ENCODE peak calls at places on chromosomes 2 and 18, in nine cellular contexts. S is astrocyte of the spinal cord, A is ACHN, V is SW480, K is retina, F is GM12864, C is GM23338, G is left cardiac atrium, M is WTC11. U is an unnamed sample.

GRCh38 chr18:3354506-3354905 is 92.6 kb downstream of the MYL12B start:
- DNase-seq in S (no peak), V (no peak), C (no peak), K (no peak), G (no peak), A (no peak), M (no peak), F (no peak), U (no peak)

GRCh38 chr2:138059967-138060635 is 95.8 kb downstream of the HNMT start:
- DNase-seq in F (no peak), G (peak; percentile 76), C (no peak), A (no peak), K (no peak), M (no peak), S (peak; percentile 57), V (no peak), U (peak; percentile 28)

GRCh38 chr2:148948865-148949264 is 73.8 kb downstream of the KIF5C start:
- DNase-seq in C (no peak), K (no peak), A (no peak), M (no peak), S (no peak), G (no peak), V (no peak), F (no peak), U (no peak)

GRCh38 chr2:170375192-170375591 is 197.2 kb downstream of the MYO3B start:
- DNase-seq in C (no peak), M (no peak), S (no peak), F (no peak), A (no peak), V (no peak), K (no peak), G (no peak), U (no peak)

GRCh38 chr2:102975996-102976636 is 214.3 kb downstream of the TMEM182 start:
- DNase-seq in M (peak; percentile 64), V (peak; percentile 36), G (no peak), S (peak; percentile 20), F (no peak), A (peak; percentile 69), K (peak; percentile 66), C (peak; percentile 84), U (no peak)

GRCh38 chr2:224594840-224595239 is 9.7 kb upstream of the CUL3 start:
- DNase-seq in A (no peak), K (no peak), C (no peak), M (no peak), S (no peak), V (no peak), F (no peak), G (no peak), U (no peak)

GRCh38 chr2:144389151-144389929 is 130.6 kb downstream of the ZEB2 start:
- DNase-seq in A (no peak), K (no peak), C (peak; percentile 70), S (no peak), V (no peak), F (no peak), G (peak; percentile 32), M (peak; percentile 61), U (peak; percentile 41)

GRCh38 chr2:218733615-218734021 is 23.0 kb downstream of the TTLL4 start:
- DNase-seq in S (peak; percentile 40), M (no peak), G (peak; percentile 52), V (no peak), K (no peak), C (no peak), A (peak; percentile 19), F (peak; percentile 46), U (peak; percentile 61)

GRCh38 chr2:30690126-30690561 is 117.1 kb downstream of the CAPN13 start:
- DNase-seq in S (no peak), F (no peak), A (no peak), C (no peak), G (no peak), V (no peak), K (no peak), M (no peak), U (no peak)

GRCh38 chr18:22165603-22166069 is 3.8 kb upstream of the GATA6 start:
- DNase-seq in K (peak; percentile 61), C (no peak), S (no peak), A (no peak), F (no peak), V (no peak), M (no peak), G (no peak), U (no peak)

GRCh38 chr2:84077504-84077903 is 381.6 kb downstream of the SUCLG1 start:
- DNase-seq in F (no peak), M (peak; percentile 16), V (peak; percentile 36), A (peak; percentile 56), S (no peak), C (peak; percentile 71), K (no peak), G (no peak), U (no peak)

GRCh38 chr2:197279997-197280756 is 30.4 kb downstream of the ANKRD44 start:
- DNase-seq in C (no peak), G (no peak), S (peak; percentile 45), A (no peak), V (no peak), M (no peak), K (peak; percentile 50), F (no peak), U (no peak)

GRCh38 chr18:51321696-51322095 is 124.2 kb upstream of the MEX3C start:
- DNase-seq in F (no peak), V (no peak), S (no peak), A (no peak), C (peak; percentile 22), G (no peak), M (no peak), K (no peak), U (no peak)

GRCh38 chr2:116948258-116948657 is 866.2 kb upstream of the DDX18 start:
- DNase-seq in V (no peak), A (no peak), G (no peak), S (no peak), C (no peak), M (no peak), F (no peak), K (no peak), U (no peak)

GRCh38 chr18:8750954-8751415 is 45.6 kb downstream of the MTCL1 start:
- DNase-seq in F (no peak), G (no peak), S (peak; percentile 88), M (no peak), K (no peak), V (no peak), C (no peak), A (no peak), U (no peak)

GRCh38 chr2:26631815-26632214 is 9.4 kb downstream of the CIB4 start:
- DNase-seq in S (no peak), V (no peak), M (no peak), A (no peak), K (no peak), G (no peak), C (no peak), F (no peak), U (no peak)

GRCh38 chr2:222690564-222691200 is 19.2 kb downstream of the MOGAT1 start:
- DNase-seq in K (peak; percentile 73), G (peak; percentile 80), M (peak; percentile 83), A (peak; percentile 86), F (peak; percentile 42), S (peak; percentile 71), C (peak; percentile 94), V (peak; percentile 59), U (peak; percentile 75)

GRCh38 chr2:36562973-36563532 is 34.9 kb downstream of the FEZ2 start:
- DNase-seq in C (no peak), F (no peak), A (no peak), M (no peak), G (no peak), S (no peak), V (no peak), K (no peak), U (no peak)

GRCh38 chr2:241372376-241372992 is 16.4 kb downstream of the FARP2 start:
- DNase-seq in A (no peak), G (no peak), S (no peak), K (no peak), M (no peak), F (no peak), C (no peak), V (no peak), U (no peak)

GRCh38 chr18:80009661-80010550 is 21.5 kb upstream of the TXNL4A start:
- DNase-seq in S (peak; percentile 96), V (no peak), G (peak; percentile 83), A (peak; percentile 94), F (no peak), M (no peak), K (no peak), C (no peak), U (peak; percentile 55)

GRCh38 chr18:66013976-66014375 is 263.2 kb downstream of the CDH7 start:
- DNase-seq in V (no peak), K (no peak), G (no peak), C (no peak), F (no peak), S (peak; percentile 2), M (no peak), A (no peak), U (no peak)

GRCh38 chr18:55551227-55551626 is 36.8 kb downstream of the TCF4 start:
- DNase-seq in G (no peak), S (no peak), C (no peak), F (no peak), V (no peak), K (no peak), M (no peak), A (no peak), U (no peak)

GRCh38 chr18:45677408-45677807 is 46.6 kb upstream of the SLC14A1 start:
- DNase-seq in V (no peak), K (peak; percentile 35), M (no peak), F (no peak), S (no peak), G (no peak), C (no peak), A (no peak), U (no peak)

GRCh38 chr2:235024951-235025773 is 73.3 kb downstream of the SH3BP4 start:
- DNase-seq in C (no peak), K (no peak), V (no peak), S (peak; percentile 27), M (no peak), F (no peak), A (no peak), G (no peak), U (no peak)

GRCh38 chr2:218996937-218997336 is 3.7 kb upstream of the CRYBA2 start:
- DNase-seq in F (no peak), C (no peak), G (no peak), K (no peak), S (no peak), V (no peak), A (no peak), M (no peak), U (no peak)

GRCh38 chr2:53970898-53971681 is at the start of gene PSME4:
- DNase-seq in C (peak; percentile 95), K (peak; percentile 93), S (peak; percentile 89), A (peak; percentile 90), V (peak; percentile 86), M (peak; percentile 96), G (peak; percentile 97), F (no peak), U (peak; percentile 96)

GRCh38 chr18:44802508-44802907 is 121.8 kb downstream of the SETBP1 start:
- DNase-seq in F (no peak), M (no peak), C (no peak), G (no peak), K (no peak), A (no peak), V (no peak), S (peak; percentile 45), U (no peak)

GRCh38 chr2:241653210-241653750 is 15.8 kb downstream of the ATG4B start:
- DNase-seq in M (no peak), C (no peak), S (no peak), K (no peak), G (no peak), V (no peak), A (no peak), F (no peak), U (no peak)

GRCh38 chr2:44894058-44894457 is 47.4 kb upstream of the SIX3 start:
- DNase-seq in K (no peak), F (peak; percentile 10), M (no peak), A (no peak), G (no peak), C (no peak), V (no peak), S (no peak), U (no peak)

GRCh38 chr2:112634153-112634873 is 11.4 kb upstream of the SLC20A1 start:
- DNase-seq in V (no peak), G (no peak), S (no peak), C (no peak), K (no peak), F (no peak), M (no peak), A (no peak), U (no peak)

GRCh38 chr2:121686218-121686617 is 37.0 kb upstream of the CLASP1 start:
- DNase-seq in V (no peak), F (no peak), G (no peak), S (no peak), C (no peak), M (peak; percentile 46), A (no peak), K (no peak), U (no peak)